ENCODE peak calls at places on chromosomes 12 and 14, in six cellular contexts. A is GM23248; N is heart left ventricle; M is HS-5; P is stimulated activated CD4-positive, alpha-beta T cell treated with anti-CD3 and anti-CD28 coated beads, Interleukin-12 subunit alpha, Interleukin-12 subunit beta, amount 100 ng/mL, for 4 hours; Q is Right ventricle myocardium inferior. B is an unnamed sample.

GRCh38 chr14:75224561-75224960 is 48.1 kb upstream of the TMED10 start:
- DNase-seq in P (no peak), M (no peak), Q (no peak), N (no peak), A (peak), B (no peak)

GRCh38 chr12:3365416-3366385 is 125.3 kb upstream of the PRMT8 start:
- DNase-seq in P (no peak), M (no peak), N (no peak), A (peak), Q (no peak), B (no peak)

GRCh38 chr12:132560421-132560830 is 50.0 kb downstream of the LRCOL1 start:
- DNase-seq in M (no peak), P (peak), A (peak), Q (no peak), N (no peak), B (no peak)

GRCh38 chr14:99244960-99245340 is 27.0 kb downstream of the BCL11B start:
- DNase-seq in N (no peak), Q (no peak), M (no peak), A (no peak), P (no peak), B (no peak)

GRCh38 chr12:57112492-57113294 is 1.5 kb upstream of the STAT6 start:
- DNase-seq in Q (no peak), A (no peak), P (no peak), N (no peak), M (no peak), B (no peak)

GRCh38 chr12:23950775-23951391 is 1.4 kb upstream of the SOX5 start:
- DNase-seq in M (no peak), N (peak), P (no peak), Q (no peak), A (no peak), B (no peak)

GRCh38 chr14:104016873-104017650 is 68.4 kb upstream of the ASPG start:
- DNase-seq in Q (no peak), N (no peak), P (no peak), M (no peak), A (no peak), B (no peak)

GRCh38 chr12:27076930-27077329 is 5.4 kb downstream of the C12orf71 start:
- DNase-seq in A (peak), Q (no peak), N (no peak), P (no peak), M (no peak), B (no peak)

B was measured in AG10803.